ENCODE peak calls at places on chromosome 16, in four cellular contexts. W, S, V and L are unnamed samples.

GRCh38 chr16:23924138-23924537 is 88.4 kb downstream of the PRKCB start:
- DNase-seq in W (peak), S (no peak), V (no peak), L (no peak)

GRCh38 chr16:81335669-81336068 is 20.9 kb downstream of the GAN start:
- DNase-seq in W (no peak), S (no peak), V (no peak), L (no peak)

GRCh38 chr16:58499092-58499511 is 841 bp upstream of the NDRG4 start:
- DNase-seq in W (no peak), S (no peak), V (no peak), L (no peak)

GRCh38 chr16:31477220-31478216 is 5.4 kb upstream of the SLC5A2 start:
- DNase-seq in W (peak), S (peak), V (peak), L (no peak)

GRCh38 chr16:4624827-4625616 is 396 bp downstream of the MGRN1 start:
- DNase-seq in W (peak), S (peak), V (no peak), L (peak)

GRCh38 chr16:48300391-48300856 is 53.1 kb upstream of the ABCC11 start:
- DNase-seq in W (peak), S (no peak), V (no peak), L (no peak)

GRCh38 chr16:49608801-49609200 is 235.2 kb downstream of the C16orf78 start:
- DNase-seq in W (no peak), S (no peak), V (no peak), L (no peak)

GRCh38 chr16:85570735-85571562 is 42.2 kb upstream of the GSE1 start:
- DNase-seq in W (peak), S (peak), V (no peak), L (no peak)

GRCh38 chr16:68005786-68006286 is 6.6 kb upstream of the DPEP2 start:
- DNase-seq in W (peak), S (peak), V (no peak), L (peak)

GRCh38 chr16:57041182-57042156 is 50.9 kb upstream of the CPNE2 start:
- DNase-seq in W (peak), S (peak), V (no peak), L (no peak)

GRCh38 chr16:19384656-19385055 is 33.0 kb upstream of the TMC5 start:
- DNase-seq in W (peak), S (peak), V (no peak), L (no peak)

GRCh38 chr16:11612110-11612981 is 25.6 kb upstream of the LITAF start:
- DNase-seq in W (peak), S (peak), V (no peak), L (no peak)

GRCh38 chr16:55701442-55702319 is 45.9 kb downstream of the SLC6A2 start:
- DNase-seq in W (peak), S (peak), V (no peak), L (peak)

GRCh38 chr16:67841198-67841815 is 813 bp upstream of the THAP11 start:
- DNase-seq in W (no peak), S (no peak), V (no peak), L (no peak)

GRCh38 chr16:58492066-58492465 is 7.9 kb upstream of the NDRG4 start:
- DNase-seq in W (no peak), S (no peak), V (no peak), L (no peak)

GRCh38 chr16:285146-286055 is 2.4 kb downstream of the PDIA2 start:
- DNase-seq in W (no peak), S (no peak), V (no peak), L (no peak)

GRCh38 chr16:66369055-66369592 is 2.6 kb downstream of the CDH5 start:
- DNase-seq in W (peak), S (peak), V (no peak), L (no peak)

DNA sequence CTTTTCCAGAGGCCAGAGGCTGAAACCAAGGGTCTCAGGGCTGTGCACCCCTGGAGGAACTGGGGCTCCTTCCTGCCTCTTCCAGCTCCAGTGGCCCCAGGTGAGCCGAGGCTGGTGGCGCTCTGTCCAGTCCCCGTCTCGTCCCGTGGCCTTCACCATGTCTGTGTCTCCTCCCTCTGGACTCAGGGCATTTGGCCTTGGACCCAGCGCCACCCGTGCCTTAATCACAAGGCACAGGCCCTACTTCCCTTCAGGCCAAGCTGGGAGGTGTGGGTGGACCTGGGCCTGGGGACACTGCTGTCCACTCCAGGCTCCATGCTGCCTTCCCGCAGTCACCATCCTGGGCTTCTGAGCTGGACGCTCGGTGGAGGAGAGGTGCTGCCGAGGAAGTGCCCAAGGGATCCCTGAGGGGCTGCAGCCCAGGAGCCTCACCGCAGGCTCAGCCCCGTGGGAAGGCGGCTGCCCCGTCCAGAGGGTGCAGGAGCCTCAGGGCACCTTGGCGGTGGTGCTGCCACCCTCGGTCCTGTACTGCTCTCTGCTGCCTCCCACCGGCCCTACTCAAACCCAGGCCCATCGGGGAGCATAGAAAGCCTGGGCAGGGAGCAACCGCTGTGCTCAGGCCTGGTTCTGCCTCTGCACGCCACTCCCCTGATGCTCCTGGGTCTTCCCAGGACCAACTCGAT is 9.6 kb upstream of the APRT start:
- DNase-seq in W (no peak), S (no peak), V (no peak), L (no peak)
- TF ChIP-seq CTCF in W (no peak), S (no peak), V (no peak), L (no peak)

GRCh38 chr16:52436646-52437645 is 110.0 kb downstream of the TOX3 start:
- DNase-seq in W (no peak), S (no peak), V (no peak), L (no peak)

GRCh38 chr16:52439750-52440149 is 107.2 kb downstream of the TOX3 start:
- DNase-seq in W (no peak), S (no peak), V (no peak), L (no peak)

GRCh38 chr16:52439171-52439701 is 107.7 kb downstream of the TOX3 start:
- DNase-seq in W (no peak), S (no peak), V (no peak), L (no peak)

GRCh38 chr16:52434224-52434623 is 112.7 kb downstream of the TOX3 start:
- DNase-seq in W (no peak), S (no peak), V (no peak), L (no peak)

DNA sequence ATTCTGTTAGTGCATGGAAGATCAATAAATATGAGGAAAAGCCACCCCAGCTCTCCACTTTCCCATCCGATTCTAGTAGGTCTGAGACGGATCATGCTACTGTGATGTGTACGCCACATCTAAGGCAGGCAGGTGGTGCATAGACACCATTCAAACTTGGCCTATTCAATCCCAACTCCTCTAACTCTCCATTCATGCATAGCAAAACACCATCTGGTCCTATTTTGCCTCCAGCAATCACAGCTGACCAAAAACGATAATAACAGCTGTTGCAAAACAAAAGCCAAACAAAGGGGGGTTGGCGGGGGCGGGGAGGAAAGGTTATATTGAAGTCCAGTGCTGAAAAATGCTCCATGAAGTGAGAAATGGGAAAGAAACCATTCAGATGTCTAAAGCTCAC is 111.4 kb downstream of the TOX3 start:
- DNase-seq in W (no peak), S (no peak), V (no peak), L (no peak)
- TF ChIP-seq EP300 in W (no peak), S (no peak), V (no peak), L (no peak)

DNA sequence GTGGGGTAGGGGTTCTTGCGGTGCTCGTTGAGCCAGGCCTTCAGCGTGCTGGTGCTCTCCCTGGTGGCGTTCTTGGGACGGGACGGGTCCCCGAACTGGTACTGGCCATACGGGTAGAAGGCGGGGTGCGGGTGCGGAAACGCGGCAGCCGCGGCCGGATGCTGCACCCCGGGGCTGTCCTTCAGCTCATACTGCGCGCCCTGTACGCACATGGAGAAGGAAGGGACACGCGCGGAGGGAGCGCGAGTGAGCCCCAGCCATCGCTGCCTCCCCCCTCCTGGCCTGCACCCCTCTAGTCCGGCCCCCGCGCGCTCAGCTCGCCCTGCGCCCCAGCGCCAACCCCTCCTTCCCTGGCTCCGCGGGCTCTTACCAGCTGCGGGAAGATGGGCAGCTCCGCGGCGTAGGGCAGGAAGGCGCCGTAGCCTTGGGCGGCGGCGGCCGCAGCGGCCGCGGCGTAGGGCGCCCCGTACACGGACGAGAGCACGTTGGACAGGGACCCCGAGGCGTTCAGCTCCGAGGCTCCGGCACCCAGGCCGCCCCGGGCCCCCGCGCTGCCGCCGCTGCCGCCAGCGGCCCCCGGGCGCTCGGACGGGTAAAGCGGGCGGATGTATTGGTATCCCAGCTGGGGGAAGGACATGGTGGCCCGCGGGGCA is 1.0 kb downstream of the IRX3 start:
- DNase-seq in W (peak), S (no peak), V (no peak), L (no peak)
- TF ChIP-seq CTCF in W (peak), S (no peak), V (no peak), L (no peak)

GRCh38 chr16:28149016-28149888 is 62.5 kb downstream of the XPO6 start:
- DNase-seq in W (no peak), S (no peak), V (no peak), L (no peak)

GRCh38 chr16:28151180-28151579 is 60.6 kb downstream of the XPO6 start:
- DNase-seq in W (no peak), S (no peak), V (no peak), L (no peak)

GRCh38 chr16:28140788-28141618 is 70.8 kb downstream of the XPO6 start:
- DNase-seq in W (peak), S (peak), V (no peak), L (no peak)

GRCh38 chr16:28146536-28146935 is 65.2 kb downstream of the XPO6 start:
- DNase-seq in W (no peak), S (no peak), V (no peak), L (no peak)
- TF ChIP-seq EP300 in W (no peak), S (no peak), V (no peak), L (no peak)

GRCh38 chr16:2005646-2006045 is 4.0 kb downstream of the ZNF598 start:
- DNase-seq in W (no peak), S (no peak), V (no peak), L (no peak)
- TF ChIP-seq CTCF in W (peak), S (no peak), V (no peak), L (peak)